ENCODE peak calls at places on chromosome 1, in seven cellular contexts. I is IMR-90, R is H1, A is tibial nerve, M is HepG2, O is ovary, G is SJCRH30. U is an unnamed sample. For H3K4me1, the result is how much of the 10 kb centered on the place peaks cover.

GRCh38 chr1:230128569-230129269 is 61.7 kb downstream of the GALNT2 start:
- DNase-seq in A (no peak), G (no peak), I (no peak), M (no peak), O (no peak), R (no peak), U (no peak)

GRCh38 chr1:217627431-217627830 is 3.5 kb downstream of the GPATCH2 start:
- DNase-seq in A (no peak), M (no peak), I (no peak), O (no peak), G (no peak), R (no peak), U (no peak)

GRCh38 chr1:85579619-85580018 is 942 bp upstream of the CCN1 start:
- DNase-seq in R (no peak), O (peak), A (peak), G (peak), I (peak), M (no peak), U (peak)

GRCh38 chr1:118960026-118960561 is 28.0 kb downstream of the TBX15 start:
- DNase-seq in I (no peak), R (no peak), G (no peak), A (no peak), O (no peak), M (no peak), U (no peak)

GRCh38 chr1:168202941-168203654 is 22.7 kb upstream of the SFT2D2 start:
- DNase-seq in M (peak), A (peak), O (peak), I (peak), G (no peak), R (no peak), U (no peak)

GRCh38 chr1:171645553-171646336 is 6.7 kb downstream of the MYOC start:
- DNase-seq in R (no peak), O (peak), A (peak), G (peak), I (no peak), M (no peak), U (peak)

GRCh38 chr1:226702318-226702956 is 36.6 kb downstream of the ITPKB start:
- DNase-seq in O (peak), R (no peak), I (peak), M (no peak), G (peak), A (peak), U (peak)

GRCh38 chr1:65992160-65993046 is 199.7 kb downstream of the PDE4B start:
- DNase-seq in G (peak), R (no peak), O (no peak), I (no peak), M (no peak), A (no peak), U (no peak)

GRCh38 chr1:28249013-28249870 is 10.1 kb upstream of the SESN2 start:
- DNase-seq in O (no peak), R (no peak), A (no peak), M (no peak), I (peak), G (peak), U (peak)

GRCh38 chr1:25658791-25659431 is 42.3 kb downstream of the MAN1C1 start:
- DNase-seq in G (no peak), O (peak), A (no peak), R (no peak), I (no peak), M (no peak), U (peak)

GRCh38 chr1:25664800-25665199 is 48.2 kb downstream of the MAN1C1 start:
- DNase-seq in G (no peak), M (no peak), R (no peak), A (no peak), I (no peak), O (no peak), U (no peak)

GRCh38 chr1:25664357-25664796 is 47.8 kb downstream of the MAN1C1 start:
- DNase-seq in M (no peak), A (no peak), I (no peak), G (no peak), R (no peak), O (no peak), U (no peak)

GRCh38 chr1:25657786-25658760 is 41.5 kb downstream of the MAN1C1 start:
- DNase-seq in M (no peak), A (no peak), O (no peak), I (no peak), R (no peak), G (no peak), U (peak)

GRCh38 chr1:25661043-25661807 is 44.6 kb downstream of the MAN1C1 start:
- DNase-seq in I (peak), O (no peak), G (no peak), M (no peak), A (no peak), R (no peak), U (peak)
- H3K4me1 ChIP-seq in I (under half), O (under half), G (under half), M (under half), A (under half), R (under half), U (under half)

DNA sequence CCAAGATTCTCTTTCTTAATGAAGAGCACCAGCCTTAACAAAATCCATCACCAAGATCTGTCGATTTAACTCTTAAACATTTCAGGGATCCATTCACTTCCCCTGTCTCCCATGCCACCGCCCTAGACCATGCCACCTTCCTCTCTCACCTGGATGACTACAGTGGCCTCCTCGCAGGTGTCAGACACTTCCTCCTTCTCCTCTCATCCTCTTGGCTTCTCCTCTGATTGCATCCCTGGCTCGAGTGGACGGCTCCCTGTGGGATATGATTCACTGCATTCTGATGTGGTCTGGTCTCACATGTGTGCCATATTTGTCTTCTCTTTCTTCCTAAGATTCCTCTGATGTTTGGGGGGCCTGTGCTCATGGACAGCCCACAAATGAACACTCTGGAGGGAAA is 66.4 kb upstream of the KLHDC7A start:
- DNase-seq in I (no peak), A (no peak), R (no peak), M (no peak), O (no peak), G (no peak), U (no peak)
- H3K4me1 ChIP-seq in I (under half), A (under half), R (under half), M (under half), O (under half), G (under half), U (under half)

DNA sequence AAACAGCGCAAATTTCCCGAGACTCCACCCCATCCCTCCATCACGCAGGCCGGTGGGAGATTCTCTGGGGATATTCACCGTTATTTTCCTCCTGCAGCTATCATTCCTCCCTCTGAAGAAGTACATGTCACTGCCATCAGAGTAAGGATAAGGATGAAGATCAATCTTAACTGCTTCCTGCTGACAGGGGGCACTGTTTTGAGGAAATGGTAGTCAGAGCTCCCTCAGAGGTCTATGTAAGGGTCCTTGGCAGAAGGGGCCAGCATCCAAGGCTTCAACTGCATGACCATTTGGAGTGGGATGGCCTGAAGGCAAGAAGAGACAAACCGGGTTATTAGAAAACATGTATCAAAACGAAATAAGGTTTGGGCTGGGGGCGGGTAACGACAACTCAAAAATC is 111.5 kb downstream of the KCNK1 start:
- DNase-seq in M (no peak), I (no peak), R (no peak), O (no peak), G (no peak), A (no peak), U (no peak)
- H3K4me1 ChIP-seq in M (under half), I (under half), R (under half), O (under half), G (under half), A (under half), U (under half)

GRCh38 chr1:158026641-158027040 is 33.2 kb downstream of the KIRREL1 start:
- DNase-seq in I (peak), M (no peak), O (no peak), G (peak), R (no peak), A (no peak), U (no peak)

GRCh38 chr1:158022554-158023278 is 29.3 kb downstream of the KIRREL1 start:
- DNase-seq in I (no peak), R (no peak), M (no peak), A (peak), O (peak), G (no peak), U (no peak)

GRCh38 chr1:158024737-158025136 is 31.3 kb downstream of the KIRREL1 start:
- DNase-seq in A (no peak), M (no peak), R (no peak), O (no peak), G (no peak), I (no peak), U (no peak)

GRCh38 chr1:158027485-158027884 is 34.0 kb downstream of the KIRREL1 start:
- DNase-seq in O (no peak), G (no peak), R (no peak), I (no peak), M (no peak), A (no peak), U (no peak)

GRCh38 chr1:158025576-158026230 is 32.3 kb downstream of the KIRREL1 start:
- DNase-seq in O (no peak), R (no peak), G (no peak), A (no peak), M (no peak), I (no peak), U (no peak)
- H3K4me1 ChIP-seq in O (under half), R (under half), G (under half), A (under half), M (under half), I (under half), U (half or more)

GRCh38 chr1:240766831-240767230 is 154.9 kb upstream of the GREM2 start:
- DNase-seq in A (no peak), M (no peak), G (no peak), R (no peak), I (peak), O (no peak), U (no peak)

GRCh38 chr1:240763771-240764170 is 151.8 kb upstream of the GREM2 start:
- DNase-seq in R (no peak), I (no peak), O (no peak), A (no peak), M (no peak), G (no peak), U (no peak)

GRCh38 chr1:240771450-240771849 is 159.5 kb upstream of the GREM2 start:
- DNase-seq in R (no peak), G (no peak), M (no peak), I (no peak), O (no peak), A (no peak), U (no peak)

GRCh38 chr1:240765732-240766363 is 153.9 kb upstream of the GREM2 start:
- DNase-seq in M (no peak), O (no peak), I (peak), A (no peak), R (peak), G (peak), U (no peak)

GRCh38 chr1:240768979-240769378 is 157.0 kb upstream of the GREM2 start:
- DNase-seq in R (no peak), A (no peak), M (no peak), O (no peak), G (peak), I (no peak), U (no peak)
- H3K4me1 ChIP-seq in R (under half), A (under half), M (under half), O (under half), G (under half), I (under half), U (under half)

DNA sequence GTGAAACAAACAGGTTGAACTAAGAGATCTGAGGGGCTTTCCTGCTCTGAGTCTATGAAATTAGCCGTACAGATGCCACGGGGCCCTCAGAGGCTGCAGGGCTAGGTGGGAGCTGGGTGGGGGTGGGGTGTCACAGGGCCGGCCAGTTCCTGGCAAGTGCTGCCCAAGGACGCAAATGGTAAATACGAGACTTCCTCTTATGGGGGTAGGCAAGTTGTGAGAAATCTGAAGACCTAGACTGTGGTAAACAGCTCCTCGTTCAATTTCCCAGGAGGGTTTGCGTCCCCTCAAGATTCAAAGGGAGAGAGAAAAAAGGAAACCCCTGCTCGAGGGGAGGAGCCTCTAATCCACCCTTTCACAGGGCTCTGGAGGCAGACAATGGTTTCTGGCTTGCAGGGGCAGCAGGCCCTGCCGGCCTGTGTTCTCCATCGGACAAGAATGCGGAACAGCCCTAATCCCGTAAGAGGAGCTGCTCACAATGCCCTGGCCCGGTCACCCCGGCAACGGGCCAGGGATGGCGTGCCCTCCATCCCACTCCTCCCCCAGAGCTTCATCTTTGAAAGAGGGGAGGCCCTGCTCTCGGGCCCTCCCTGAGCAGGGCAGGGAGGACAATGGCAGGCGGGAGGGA is 7.8 kb downstream of the NUAK2 start:
- DNase-seq in G (peak), O (peak), A (peak), R (peak), M (no peak), I (peak), U (peak)
- H3K4me1 ChIP-seq in G (under half), O (under half), A (under half), R (half or more), M (half or more), I (under half), U (half or more)

GRCh38 chr1:235067396-235068154 is 61.1 kb downstream of the TOMM20 start:
- DNase-seq in A (peak), I (peak), R (no peak), G (peak), M (peak), O (peak), U (peak)

GRCh38 chr1:235069171-235069570 is 59.5 kb downstream of the TOMM20 start:
- DNase-seq in G (no peak), O (no peak), R (no peak), A (no peak), I (no peak), M (no peak), U (no peak)

GRCh38 chr1:235069577-235070563 is 58.8 kb downstream of the TOMM20 start:
- DNase-seq in R (no peak), O (peak), I (peak), A (peak), M (peak), G (peak), U (peak)

GRCh38 chr1:235070819-235071218 is 57.8 kb downstream of the TOMM20 start:
- DNase-seq in M (no peak), I (no peak), O (no peak), G (no peak), A (no peak), R (no peak), U (no peak)

GRCh38 chr1:235068155-235069121 is 60.2 kb downstream of the TOMM20 start:
- DNase-seq in O (no peak), A (no peak), R (no peak), M (peak), G (no peak), I (peak), U (no peak)
- H3K4me1 ChIP-seq in O (under half), A (under half), R (under half), M (half or more), G (under half), I (under half), U (under half)

DNA sequence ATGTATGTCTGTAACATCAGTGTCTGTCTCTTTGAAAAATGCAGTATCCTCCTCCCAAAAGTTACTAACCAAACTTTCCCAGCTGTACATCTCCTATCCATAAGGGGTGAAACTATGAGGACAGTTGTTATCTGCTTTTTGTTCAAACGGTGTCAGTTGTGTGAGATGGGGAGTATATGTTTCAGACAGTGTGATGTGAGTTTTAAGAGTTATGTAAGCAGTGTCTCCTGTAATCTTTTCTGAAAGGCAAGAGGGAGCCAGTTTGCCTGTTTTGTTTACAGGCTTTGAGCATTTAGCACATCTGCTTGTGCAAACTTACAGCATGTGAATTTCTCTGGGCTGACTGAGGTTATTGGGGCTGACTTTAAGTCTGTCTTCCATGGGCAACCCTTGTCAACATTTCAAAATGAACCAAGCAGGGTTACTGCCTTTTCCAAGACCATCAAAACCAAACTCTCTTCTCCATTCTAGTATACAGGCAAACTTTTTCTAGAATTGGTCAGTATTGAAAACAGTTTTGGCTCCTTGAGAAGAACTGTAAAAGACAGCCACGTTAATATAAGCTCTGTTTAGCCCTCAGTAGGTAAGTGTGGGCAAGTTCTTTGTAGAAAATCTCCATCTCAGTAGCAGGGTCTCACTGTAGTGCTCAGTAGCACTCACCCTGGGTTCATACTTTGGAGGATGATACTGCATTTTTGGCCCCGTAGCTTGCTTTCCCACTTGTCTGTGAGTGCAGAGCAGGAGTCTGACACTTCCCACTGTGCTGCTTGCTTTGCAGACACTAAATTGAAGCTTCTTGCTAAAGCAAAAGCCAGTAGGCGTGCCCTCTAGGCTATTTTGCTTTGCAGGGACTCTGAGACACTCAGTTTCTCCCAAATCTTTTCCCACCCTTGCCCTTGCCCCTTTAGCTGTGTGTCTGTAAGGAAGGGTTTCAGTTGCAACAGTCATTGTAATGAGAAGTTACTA is 34.5 kb upstream of the CACYBP start:
- DNase-seq in O (peak), R (no peak), M (no peak), I (peak), A (no peak), G (no peak), U (no peak)
- H3K4me1 ChIP-seq in O (under half), R (under half), M (under half), I (under half), A (under half), G (under half), U (under half)